ENCODE peak calls at places on chromosomes 2 and 18, in eight cellular contexts. W, O, D, U, Y, C, P and I are unnamed samples.

GRCh38 chr2:3633089-3633981 is 24.7 kb upstream of the ALLC start:
- DNase-seq in Y (no peak), C (no peak), O (no peak), D (no peak), W (peak), P (no peak), U (no peak), I (no peak)

GRCh38 chr2:226875438-226876225 is 39.8 kb downstream of the RHBDD1 start:
- DNase-seq in C (no peak), O (no peak), D (no peak), U (no peak), P (no peak), W (no peak), Y (no peak), I (no peak)

GRCh38 chr2:3575534-3576324 is 669 bp downstream of the RPS7 start:
- DNase-seq in Y (no peak), O (peak), C (no peak), W (no peak), P (peak), U (no peak), D (peak), I (no peak)

GRCh38 chr2:29920130-29920577 is 1.2 kb downstream of the ALK start:
- DNase-seq in O (peak), P (peak), Y (peak), C (peak), D (peak), W (peak), U (no peak), I (peak)

GRCh38 chr18:49447810-49448745 is 12.4 kb downstream of the DYM start:
- DNase-seq in C (no peak), O (peak), Y (peak), D (peak), W (no peak), U (no peak), P (peak), I (no peak)

GRCh38 chr2:171318463-171318934 is 115.3 kb downstream of the METTL8 start:
- DNase-seq in U (peak), Y (no peak), C (peak), D (peak), W (no peak), O (no peak), P (no peak), I (no peak)

GRCh38 chr2:61658841-61659780 is 121.0 kb upstream of the XPO1 start:
- DNase-seq in P (peak), C (no peak), Y (peak), U (peak), O (no peak), W (no peak), D (peak), I (no peak)

GRCh38 chr2:239722760-239723448 is 302.2 kb downstream of the NDUFA10 start:
- DNase-seq in P (no peak), C (no peak), D (no peak), W (peak), Y (no peak), O (no peak), U (no peak), I (no peak)

GRCh38 chr18:79784965-79785770 is 12.6 kb upstream of the KCNG2 start:
- DNase-seq in P (no peak), C (no peak), W (no peak), D (no peak), Y (peak), U (no peak), O (no peak), I (no peak)

GRCh38 chr2:3078684-3079083 is 298.9 kb downstream of the EIPR1 start:
- DNase-seq in P (no peak), U (no peak), W (no peak), C (no peak), Y (no peak), D (peak), O (no peak), I (peak)

GRCh38 chr2:225056330-225057073 is 14.2 kb upstream of the DOCK10 start:
- DNase-seq in U (no peak), O (no peak), Y (no peak), C (no peak), P (no peak), D (no peak), W (no peak), I (no peak)

GRCh38 chr2:181457121-181457740 is at the start of gene ITGA4:
- DNase-seq in Y (peak), U (no peak), D (peak), C (peak), O (peak), P (peak), W (peak), I (no peak)

GRCh38 chr2:45964226-45964841 is 312.9 kb downstream of the PRKCE start:
- DNase-seq in O (no peak), P (peak), U (no peak), Y (peak), W (no peak), D (no peak), C (peak), I (peak)

GRCh38 chr18:5469340-5469739 is 74.5 kb downstream of the EPB41L3 start:
- DNase-seq in O (no peak), C (no peak), Y (no peak), U (no peak), P (no peak), D (no peak), W (no peak), I (no peak)

GRCh38 chr18:12307871-12308385 is at the start of gene TUBB6:
- DNase-seq in P (peak), D (peak), W (no peak), O (no peak), Y (no peak), C (no peak), U (no peak), I (peak)

GRCh38 chr18:11994708-11995444 is 13.6 kb downstream of the IMPA2 start:
- DNase-seq in Y (peak), C (no peak), O (no peak), W (no peak), D (peak), P (no peak), U (no peak), I (peak)

GRCh38 chr2:30283931-30284565 is 52.7 kb downstream of the LBH start:
- DNase-seq in D (no peak), P (peak), Y (no peak), W (no peak), O (no peak), C (no peak), U (no peak), I (no peak)